ENCODE peak calls at places on chromosomes 6 and 20, in five cellular contexts. P is HCT116, D is neural progenitor cell, R is OCI-LY7, Z is GM23338. T is an unnamed sample.

GRCh38 chr6:131995924-131996323 is 44.8 kb upstream of the CCN2 start:
- DNase-seq in P (peak), D (no peak), R (no peak), Z (no peak), T (peak)

GRCh38 chr6:134835998-134836397 is 113.9 kb downstream of the ALDH8A1 start:
- DNase-seq in P (no peak), D (no peak), R (no peak), Z (no peak), T (peak)

GRCh38 chr6:16146527-16146955 is 17.7 kb downstream of the MYLIP start:
- DNase-seq in P (no peak), D (no peak), R (no peak), Z (no peak), T (peak)

GRCh38 chr20:53652090-53652858 is 58.6 kb upstream of the ZNF217 start:
- DNase-seq in P (no peak), D (no peak), R (peak), Z (no peak), T (no peak)

GRCh38 chr20:8019998-8020247 is 362 bp upstream of the TMX4 start:
- DNase-seq in P (no peak), D (no peak), R (no peak), Z (no peak), T (no peak)

GRCh38 chr6:103874575-103874974 is 985.1 kb downstream of the HACE1 start:
- DNase-seq in P (no peak), D (no peak), R (no peak), Z (peak), T (no peak)

GRCh38 chr6:379367-380181 is 12.0 kb upstream of the IRF4 start:
- DNase-seq in P (no peak), D (no peak), R (no peak), Z (no peak), T (no peak)

GRCh38 chr20:42506397-42506796 is 683.3 kb downstream of the PTPRT start:
- DNase-seq in P (no peak), D (no peak), R (no peak), Z (no peak), T (no peak)

GRCh38 chr20:62131560-62132320 is 9.5 kb downstream of the LSM14B start:
- DNase-seq in P (no peak), D (no peak), R (no peak), Z (no peak), T (no peak)

GRCh38 chr6:87393026-87393622 is 14.6 kb upstream of the CFAP206 start:
- DNase-seq in P (peak), D (peak), R (peak), Z (peak), T (peak)

GRCh38 chr20:36737183-36737499 is 8.7 kb downstream of the NDRG3 start:
- DNase-seq in P (no peak), D (no peak), R (no peak), Z (no peak), T (no peak)

GRCh38 chr20:36728986-36729385 is 16.9 kb downstream of the NDRG3 start:
- DNase-seq in P (no peak), D (peak), R (peak), Z (peak), T (peak)

GRCh38 chr20:36736451-36737182 is 9.3 kb downstream of the NDRG3 start:
- DNase-seq in P (no peak), D (no peak), R (no peak), Z (no peak), T (no peak)

DNA sequence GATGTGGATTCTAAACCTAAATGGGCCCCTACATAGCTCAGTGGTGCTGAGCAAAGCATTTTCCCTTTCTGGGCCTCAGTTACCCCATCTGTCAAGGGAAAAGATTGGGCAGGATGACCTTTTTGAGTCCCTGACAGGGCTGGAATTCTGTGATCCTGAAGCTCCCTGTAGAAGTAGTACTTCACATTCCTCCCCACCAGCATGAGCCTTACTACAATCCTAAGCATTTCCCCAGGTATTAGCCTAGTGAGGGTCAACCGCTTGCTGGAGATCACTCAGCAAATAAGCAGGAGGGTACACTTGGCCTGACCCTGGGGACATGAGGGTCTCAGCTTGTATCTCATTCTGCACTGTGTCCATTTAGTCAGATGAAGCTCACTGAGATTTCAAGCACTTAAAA is 13.4 kb downstream of the NDRG3 start:
- DNase-seq in P (no peak), D (no peak), R (no peak), Z (peak), T (no peak)
- TF ChIP-seq EZH2phosphoT487 in P (no peak), D (no peak), R (no peak), Z (no peak), T (no peak)

DNA sequence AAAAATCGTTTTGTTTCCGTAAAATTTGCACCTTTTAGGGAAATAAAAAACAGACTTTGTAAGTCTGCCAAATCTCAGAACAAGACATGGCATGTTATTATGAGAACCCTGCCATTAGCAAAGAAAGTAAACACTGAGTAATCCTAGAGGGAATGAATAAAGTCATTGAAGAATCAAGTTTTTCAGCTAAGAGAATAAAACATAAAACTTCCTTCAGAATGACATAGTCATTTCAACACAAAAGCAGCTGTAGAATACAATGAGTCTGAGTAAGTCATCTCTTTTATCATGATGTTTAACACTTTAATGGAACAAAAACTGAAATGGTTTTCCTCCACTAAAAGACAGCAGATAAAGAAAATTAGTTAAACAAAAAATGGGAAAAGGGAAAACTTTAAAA is 10.3 kb upstream of the DST start:
- DNase-seq in P (peak), D (no peak), R (no peak), Z (no peak), T (peak)
- H3K27ac ChIP-seq in P (peak), D (no peak), R (no peak), Z (no peak), T (peak)

DNA sequence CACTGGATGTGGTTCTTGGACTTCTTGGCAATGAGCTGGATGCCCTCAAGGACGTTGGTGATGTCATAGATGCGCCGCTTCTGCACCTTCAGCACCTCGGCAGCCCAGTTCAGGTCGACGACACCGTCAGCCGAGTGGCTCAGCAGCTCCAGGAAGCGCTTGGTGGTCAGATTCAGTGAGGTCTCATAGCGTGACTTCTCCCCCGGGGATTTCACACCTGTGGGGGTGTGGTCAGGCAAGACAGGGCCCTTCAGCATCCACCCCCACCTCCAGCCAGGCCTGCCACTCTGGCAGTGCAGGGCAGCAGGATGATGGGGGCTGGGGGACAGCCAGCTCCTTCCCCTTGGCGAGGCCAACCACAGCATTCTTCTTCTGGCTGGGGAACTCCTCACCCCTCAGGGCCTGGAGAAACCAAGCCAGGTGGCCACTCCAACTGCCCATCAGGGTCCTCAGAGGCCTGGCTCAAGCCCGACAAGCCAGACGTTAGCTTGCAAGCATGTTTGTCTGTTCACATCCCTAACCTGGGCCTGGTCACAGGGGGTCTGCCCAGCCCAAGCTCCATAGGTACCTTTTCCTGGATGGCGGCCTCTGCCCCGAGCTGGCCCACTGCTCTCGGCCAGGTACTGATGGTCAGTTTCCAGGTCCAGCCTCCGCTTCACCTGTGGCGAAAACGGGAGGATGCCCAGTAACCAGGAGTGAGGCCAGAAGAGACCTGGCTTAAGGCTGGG is 5.7 kb upstream of the NECAB3 start:
- DNase-seq in P (no peak), D (no peak), R (peak), Z (no peak), T (no peak)
- H3K4me2 ChIP-seq in P (no peak), D (no peak), R (peak), Z (no peak), T (no peak)

GRCh38 chr6:95209007-95209406 is 368.3 kb upstream of the MANEA start:
- DNase-seq in P (no peak), D (no peak), R (no peak), Z (no peak), T (no peak)

GRCh38 chr6:95197590-95197989 is 379.7 kb upstream of the MANEA start:
- DNase-seq in P (no peak), D (no peak), R (no peak), Z (no peak), T (no peak)

GRCh38 chr6:95203153-95203754 is 374.1 kb upstream of the MANEA start:
- DNase-seq in P (peak), D (peak), R (peak), Z (peak), T (peak)
- TF ChIP-seq EZH2phosphoT487 in P (no peak), D (no peak), R (no peak), Z (no peak), T (no peak)

GRCh38 chr6:41970436-41970846 is 28.8 kb upstream of the CCND3 start:
- DNase-seq in P (no peak), D (no peak), R (peak), Z (no peak), T (peak)
- H3K27ac ChIP-seq in P (no peak), D (no peak), R (peak), Z (no peak), T (peak)

GRCh38 chr20:57957397-57958049 is 247.7 kb upstream of the PMEPA1 start:
- DNase-seq in P (no peak), D (no peak), R (no peak), Z (no peak), T (peak)

GRCh38 chr20:57960803-57961575 is 251.2 kb upstream of the PMEPA1 start:
- DNase-seq in P (no peak), D (no peak), R (no peak), Z (no peak), T (no peak)

GRCh38 chr20:57959018-57959417 is 249.2 kb upstream of the PMEPA1 start:
- DNase-seq in P (no peak), D (no peak), R (no peak), Z (no peak), T (peak)

GRCh38 chr20:57958050-57958420 is 248.2 kb upstream of the PMEPA1 start:
- DNase-seq in P (no peak), D (no peak), R (no peak), Z (no peak), T (no peak)

GRCh38 chr20:57959589-57959988 is 249.8 kb upstream of the PMEPA1 start:
- DNase-seq in P (no peak), D (no peak), R (no peak), Z (no peak), T (peak)
- H3K4me2 ChIP-seq in P (no peak), D (no peak), R (no peak), Z (no peak), T (no peak)

DNA sequence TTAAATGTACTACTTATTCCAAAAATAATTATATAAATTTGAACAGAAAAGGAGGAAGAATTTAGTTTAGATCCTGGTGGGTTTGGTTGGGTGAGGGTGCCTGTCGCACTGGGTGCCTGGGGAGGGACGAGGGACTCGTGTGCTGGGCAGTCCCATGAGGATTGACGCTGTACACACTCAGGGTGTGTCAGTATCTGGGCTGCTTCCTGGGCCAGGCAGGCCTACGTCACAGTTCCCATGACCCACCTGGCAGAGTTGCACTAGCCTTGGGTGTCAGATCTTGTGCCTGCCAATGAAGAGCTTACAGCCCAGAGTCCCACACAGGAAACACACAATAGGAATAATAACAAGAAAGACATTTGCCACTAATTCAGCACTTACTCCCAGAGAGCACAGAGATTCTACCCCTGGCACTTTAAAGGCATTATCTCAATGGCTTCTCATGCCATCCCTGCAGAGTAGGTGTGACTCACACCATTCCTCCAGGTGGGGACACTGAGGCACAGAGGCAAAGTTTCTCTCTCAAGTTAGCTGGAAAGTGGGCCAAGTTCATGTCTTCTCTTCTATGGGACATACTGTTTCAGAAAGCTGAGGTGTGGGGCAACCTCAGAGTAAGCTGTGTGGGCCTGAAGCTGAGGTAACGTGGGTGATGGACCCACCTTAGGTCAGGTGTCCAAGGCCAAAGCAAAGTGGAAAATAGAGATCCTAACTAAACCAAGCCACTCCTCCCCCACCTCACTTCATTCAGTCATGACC is 1.3 kb upstream of the SDCBP2 start:
- DNase-seq in P (no peak), D (no peak), R (peak), Z (no peak), T (peak)
- TF ChIP-seq EZH2phosphoT487 in P (no peak), D (no peak), R (no peak), Z (no peak), T (no peak)

GRCh38 chr6:14796974-14797762 is 448.7 kb upstream of the JARID2 start:
- DNase-seq in P (no peak), D (no peak), R (peak), Z (no peak), T (peak)
- H3K27ac ChIP-seq in P (no peak), D (no peak), R (no peak), Z (no peak), T (no peak)

GRCh38 chr6:30612687-30613248 is 4.3 kb downstream of the PPP1R10 start:
- DNase-seq in P (no peak), D (peak), R (no peak), Z (no peak), T (peak)
- H3K4me2 ChIP-seq in P (no peak), D (peak), R (peak), Z (no peak), T (peak)